ENCODE peak calls at places on chromosomes 12 and 14, in nine cellular contexts. One of them, this sample, is unnamed.

GRCh38 chr12:94276725-94277124 is 128.3 kb downstream of the PLXNC1 start:
- DNase-seq in D341Med: no peak
- DNase-seq in effector memory CD4-positive, alpha-beta T cell: no peak
- DNase-seq in left lobe of liver: peak
- DNase-seq in CD8-positive, alpha-beta memory T cell: no peak
- DNase-seq in left cardiac atrium: no peak
- DNase-seq in BJ: no peak
- DNase-seq in RWPE2: no peak
- DNase-seq in activated CD4-positive, alpha-beta T cell treated with anti-CD3 and anti-CD28 coated beads for 1 hour: no peak
- DNase-seq in this sample: no peak

GRCh38 chr12:92854344-92854743 is 74.8 kb downstream of the EEA1 start:
- DNase-seq in D341Med: no peak
- DNase-seq in effector memory CD4-positive, alpha-beta T cell: no peak
- DNase-seq in left lobe of liver: no peak
- DNase-seq in CD8-positive, alpha-beta memory T cell: no peak
- DNase-seq in left cardiac atrium: no peak
- DNase-seq in BJ: no peak
- DNase-seq in RWPE2: no peak
- DNase-seq in activated CD4-positive, alpha-beta T cell treated with anti-CD3 and anti-CD28 coated beads for 1 hour: no peak
- DNase-seq in this sample: no peak

GRCh38 chr12:66693901-66694513 is 15.1 kb upstream of the GRIP1 start:
- DNase-seq in D341Med: peak
- DNase-seq in effector memory CD4-positive, alpha-beta T cell: no peak
- DNase-seq in left lobe of liver: no peak
- DNase-seq in CD8-positive, alpha-beta memory T cell: no peak
- DNase-seq in left cardiac atrium: peak
- DNase-seq in BJ: peak
- DNase-seq in RWPE2: no peak
- DNase-seq in activated CD4-positive, alpha-beta T cell treated with anti-CD3 and anti-CD28 coated beads for 1 hour: no peak
- DNase-seq in this sample: peak

GRCh38 chr12:116818341-116818856 is 62.8 kb downstream of the HRK start:
- DNase-seq in D341Med: no peak
- DNase-seq in effector memory CD4-positive, alpha-beta T cell: no peak
- DNase-seq in left lobe of liver: no peak
- DNase-seq in CD8-positive, alpha-beta memory T cell: no peak
- DNase-seq in left cardiac atrium: peak
- DNase-seq in BJ: no peak
- DNase-seq in RWPE2: no peak
- DNase-seq in activated CD4-positive, alpha-beta T cell treated with anti-CD3 and anti-CD28 coated beads for 1 hour: no peak
- DNase-seq in this sample: no peak

GRCh38 chr12:2795291-2796186 is 769 bp downstream of the FKBP4 start:
- DNase-seq in D341Med: peak
- DNase-seq in effector memory CD4-positive, alpha-beta T cell: peak
- DNase-seq in left lobe of liver: peak
- DNase-seq in CD8-positive, alpha-beta memory T cell: peak
- DNase-seq in left cardiac atrium: peak
- DNase-seq in BJ: no peak
- DNase-seq in RWPE2: peak
- DNase-seq in activated CD4-positive, alpha-beta T cell treated with anti-CD3 and anti-CD28 coated beads for 1 hour: peak
- DNase-seq in this sample: no peak

GRCh38 chr12:95997911-95998510 is 1.9 kb upstream of the HAL start:
- DNase-seq in D341Med: no peak
- DNase-seq in effector memory CD4-positive, alpha-beta T cell: no peak
- DNase-seq in left lobe of liver: no peak
- DNase-seq in CD8-positive, alpha-beta memory T cell: no peak
- DNase-seq in left cardiac atrium: no peak
- DNase-seq in BJ: no peak
- DNase-seq in RWPE2: no peak
- DNase-seq in activated CD4-positive, alpha-beta T cell treated with anti-CD3 and anti-CD28 coated beads for 1 hour: no peak
- DNase-seq in this sample: no peak

GRCh38 chr12:644293-644639 is 19.0 kb downstream of the NINJ2 start:
- DNase-seq in D341Med: no peak
- DNase-seq in effector memory CD4-positive, alpha-beta T cell: no peak
- DNase-seq in left lobe of liver: no peak
- DNase-seq in CD8-positive, alpha-beta memory T cell: no peak
- DNase-seq in left cardiac atrium: no peak
- DNase-seq in BJ: no peak
- DNase-seq in RWPE2: no peak
- DNase-seq in activated CD4-positive, alpha-beta T cell treated with anti-CD3 and anti-CD28 coated beads for 1 hour: no peak
- DNase-seq in this sample: no peak

GRCh38 chr12:124391340-124392261 is 96.7 kb downstream of the RFLNA start:
- DNase-seq in D341Med: no peak
- DNase-seq in effector memory CD4-positive, alpha-beta T cell: no peak
- DNase-seq in left lobe of liver: no peak
- DNase-seq in CD8-positive, alpha-beta memory T cell: no peak
- DNase-seq in left cardiac atrium: peak
- DNase-seq in BJ: no peak
- DNase-seq in RWPE2: peak
- DNase-seq in activated CD4-positive, alpha-beta T cell treated with anti-CD3 and anti-CD28 coated beads for 1 hour: peak
- DNase-seq in this sample: no peak

GRCh38 chr12:128784030-128784770 is 39.6 kb downstream of the SLC15A4 start:
- DNase-seq in D341Med: no peak
- DNase-seq in effector memory CD4-positive, alpha-beta T cell: no peak
- DNase-seq in left lobe of liver: no peak
- DNase-seq in CD8-positive, alpha-beta memory T cell: no peak
- DNase-seq in left cardiac atrium: no peak
- DNase-seq in BJ: no peak
- DNase-seq in RWPE2: no peak
- DNase-seq in activated CD4-positive, alpha-beta T cell treated with anti-CD3 and anti-CD28 coated beads for 1 hour: no peak
- DNase-seq in this sample: peak

GRCh38 chr12:48023386-48023785 is 19.1 kb upstream of the COL2A1 start:
- DNase-seq in D341Med: no peak
- DNase-seq in effector memory CD4-positive, alpha-beta T cell: no peak
- DNase-seq in left lobe of liver: no peak
- DNase-seq in CD8-positive, alpha-beta memory T cell: no peak
- DNase-seq in left cardiac atrium: peak
- DNase-seq in BJ: no peak
- DNase-seq in RWPE2: no peak
- DNase-seq in activated CD4-positive, alpha-beta T cell treated with anti-CD3 and anti-CD28 coated beads for 1 hour: no peak
- DNase-seq in this sample: no peak

GRCh38 chr14:75399819-75400678 is 27.8 kb upstream of the JDP2 start:
- DNase-seq in D341Med: peak
- DNase-seq in effector memory CD4-positive, alpha-beta T cell: no peak
- DNase-seq in left lobe of liver: peak
- DNase-seq in CD8-positive, alpha-beta memory T cell: no peak
- DNase-seq in left cardiac atrium: peak
- DNase-seq in BJ: no peak
- DNase-seq in RWPE2: peak
- DNase-seq in activated CD4-positive, alpha-beta T cell treated with anti-CD3 and anti-CD28 coated beads for 1 hour: no peak
- DNase-seq in this sample: no peak

GRCh38 chr12:128891856-128892255 is 38.6 kb downstream of the GLT1D1 start:
- DNase-seq in D341Med: no peak
- DNase-seq in effector memory CD4-positive, alpha-beta T cell: no peak
- DNase-seq in left lobe of liver: no peak
- DNase-seq in CD8-positive, alpha-beta memory T cell: no peak
- DNase-seq in left cardiac atrium: no peak
- DNase-seq in BJ: no peak
- DNase-seq in RWPE2: no peak
- DNase-seq in activated CD4-positive, alpha-beta T cell treated with anti-CD3 and anti-CD28 coated beads for 1 hour: no peak
- DNase-seq in this sample: no peak

GRCh38 chr14:68782091-68782981 is 10.5 kb downstream of the ZFP36L1 start:
- DNase-seq in D341Med: peak
- DNase-seq in effector memory CD4-positive, alpha-beta T cell: peak
- DNase-seq in left lobe of liver: peak
- DNase-seq in CD8-positive, alpha-beta memory T cell: peak
- DNase-seq in left cardiac atrium: no peak
- DNase-seq in BJ: no peak
- DNase-seq in RWPE2: no peak
- DNase-seq in activated CD4-positive, alpha-beta T cell treated with anti-CD3 and anti-CD28 coated beads for 1 hour: peak
- DNase-seq in this sample: no peak

GRCh38 chr14:104926619-104927431 is 2.1 kb downstream of the PLD4 start:
- DNase-seq in D341Med: no peak
- DNase-seq in effector memory CD4-positive, alpha-beta T cell: no peak
- DNase-seq in left lobe of liver: peak
- DNase-seq in CD8-positive, alpha-beta memory T cell: no peak
- DNase-seq in left cardiac atrium: no peak
- DNase-seq in BJ: no peak
- DNase-seq in RWPE2: no peak
- DNase-seq in activated CD4-positive, alpha-beta T cell treated with anti-CD3 and anti-CD28 coated beads for 1 hour: no peak
- DNase-seq in this sample: no peak

GRCh38 chr14:100336618-100337530 is 13.7 kb downstream of the SLC25A47 start:
- DNase-seq in D341Med: no peak
- DNase-seq in effector memory CD4-positive, alpha-beta T cell: no peak
- DNase-seq in left lobe of liver: no peak
- DNase-seq in CD8-positive, alpha-beta memory T cell: no peak
- DNase-seq in left cardiac atrium: no peak
- DNase-seq in BJ: no peak
- DNase-seq in RWPE2: peak
- DNase-seq in activated CD4-positive, alpha-beta T cell treated with anti-CD3 and anti-CD28 coated beads for 1 hour: no peak
- DNase-seq in this sample: no peak

GRCh38 chr12:91732086-91732485 is 413.6 kb downstream of the BTG1 start:
- DNase-seq in D341Med: no peak
- DNase-seq in effector memory CD4-positive, alpha-beta T cell: no peak
- DNase-seq in left lobe of liver: no peak
- DNase-seq in CD8-positive, alpha-beta memory T cell: no peak
- DNase-seq in left cardiac atrium: no peak
- DNase-seq in BJ: no peak
- DNase-seq in RWPE2: no peak
- DNase-seq in activated CD4-positive, alpha-beta T cell treated with anti-CD3 and anti-CD28 coated beads for 1 hour: no peak
- DNase-seq in this sample: no peak

GRCh38 chr12:5000658-5001390 is 42.9 kb upstream of the KCNA5 start:
- DNase-seq in D341Med: no peak
- DNase-seq in effector memory CD4-positive, alpha-beta T cell: no peak
- DNase-seq in left lobe of liver: no peak
- DNase-seq in CD8-positive, alpha-beta memory T cell: no peak
- DNase-seq in left cardiac atrium: no peak
- DNase-seq in BJ: no peak
- DNase-seq in RWPE2: no peak
- DNase-seq in activated CD4-positive, alpha-beta T cell treated with anti-CD3 and anti-CD28 coated beads for 1 hour: no peak
- DNase-seq in this sample: no peak

GRCh38 chr12:132441871-132442863 is 47.8 kb upstream of the FBRSL1 start:
- DNase-seq in D341Med: no peak
- DNase-seq in effector memory CD4-positive, alpha-beta T cell: no peak
- DNase-seq in left lobe of liver: no peak
- DNase-seq in CD8-positive, alpha-beta memory T cell: no peak
- DNase-seq in left cardiac atrium: no peak
- DNase-seq in BJ: no peak
- DNase-seq in RWPE2: no peak
- DNase-seq in activated CD4-positive, alpha-beta T cell treated with anti-CD3 and anti-CD28 coated beads for 1 hour: no peak
- DNase-seq in this sample: no peak